ENCODE peak calls at places on chromosomes 4 and X, in five cellular contexts. One of them, this sample, is unnamed.
A peak's percentile ranks its signal among the peaks of the same experiment; 100 is the strongest.

GRCh38 chrX:19728915-19729314 is 158.5 kb downstream of the SH3KBP1 start:
- DNase-seq in GM20000: no peak
- DNase-seq in NCI-H2171 treated with DMSO at 0.1 percent for 48 hours: no peak
- DNase-seq in fibroblast of lung: peak; percentile 57
- DNase-seq in stimulated activated CD8-positive, alpha-beta memory T cell treated with anti-CD3 and anti-CD28 coated beads, Interleukin-4, amount 100 ng/mL, for 1 hour: no peak
- DNase-seq in this sample: no peak

GRCh38 chrX:37785569-37785968 is 5.7 kb downstream of the CYBB start:
- DNase-seq in GM20000: no peak
- DNase-seq in NCI-H2171 treated with DMSO at 0.1 percent for 48 hours: no peak
- DNase-seq in fibroblast of lung: peak; percentile 12
- DNase-seq in stimulated activated CD8-positive, alpha-beta memory T cell treated with anti-CD3 and anti-CD28 coated beads, Interleukin-4, amount 100 ng/mL, for 1 hour: no peak
- DNase-seq in this sample: no peak

GRCh38 chrX:37472836-37473235 is 98.6 kb upstream of the LANCL3 start:
- DNase-seq in GM20000: no peak
- DNase-seq in NCI-H2171 treated with DMSO at 0.1 percent for 48 hours: no peak
- DNase-seq in fibroblast of lung: no peak
- DNase-seq in stimulated activated CD8-positive, alpha-beta memory T cell treated with anti-CD3 and anti-CD28 coated beads, Interleukin-4, amount 100 ng/mL, for 1 hour: no peak
- DNase-seq in this sample: no peak

GRCh38 chr4:2803624-2804448 is 11.0 kb downstream of the SH3BP2 start:
- DNase-seq in GM20000: no peak
- DNase-seq in NCI-H2171 treated with DMSO at 0.1 percent for 48 hours: peak; percentile 72
- DNase-seq in fibroblast of lung: no peak
- DNase-seq in stimulated activated CD8-positive, alpha-beta memory T cell treated with anti-CD3 and anti-CD28 coated beads, Interleukin-4, amount 100 ng/mL, for 1 hour: no peak
- DNase-seq in this sample: no peak

GRCh38 chrX:49308604-49309269 is 5.3 kb downstream of the GAGE10 start:
- DNase-seq in GM20000: no peak
- DNase-seq in NCI-H2171 treated with DMSO at 0.1 percent for 48 hours: no peak
- DNase-seq in fibroblast of lung: no peak
- DNase-seq in stimulated activated CD8-positive, alpha-beta memory T cell treated with anti-CD3 and anti-CD28 coated beads, Interleukin-4, amount 100 ng/mL, for 1 hour: no peak
- DNase-seq in this sample: no peak

GRCh38 chr4:28451346-28451745 is 1590.7 kb downstream of the STIM2 start:
- DNase-seq in GM20000: no peak
- DNase-seq in NCI-H2171 treated with DMSO at 0.1 percent for 48 hours: no peak
- DNase-seq in fibroblast of lung: no peak
- DNase-seq in stimulated activated CD8-positive, alpha-beta memory T cell treated with anti-CD3 and anti-CD28 coated beads, Interleukin-4, amount 100 ng/mL, for 1 hour: no peak
- DNase-seq in this sample: no peak

GRCh38 chr4:6591305-6591704 is 16.3 kb downstream of the MAN2B2 start:
- DNase-seq in GM20000: peak; percentile 57
- DNase-seq in NCI-H2171 treated with DMSO at 0.1 percent for 48 hours: peak; percentile 95
- DNase-seq in fibroblast of lung: no peak
- DNase-seq in stimulated activated CD8-positive, alpha-beta memory T cell treated with anti-CD3 and anti-CD28 coated beads, Interleukin-4, amount 100 ng/mL, for 1 hour: no peak
- DNase-seq in this sample: no peak

GRCh38 chr4:25234390-25235367 is 846 bp downstream of the PI4K2B start:
- DNase-seq in GM20000: peak; percentile 82
- DNase-seq in NCI-H2171 treated with DMSO at 0.1 percent for 48 hours: peak; percentile 37
- DNase-seq in fibroblast of lung: peak; percentile 78
- DNase-seq in stimulated activated CD8-positive, alpha-beta memory T cell treated with anti-CD3 and anti-CD28 coated beads, Interleukin-4, amount 100 ng/mL, for 1 hour: peak; percentile 1
- DNase-seq in this sample: no peak

GRCh38 chr4:157115613-157116340 is 39.8 kb downstream of the GLRB start:
- DNase-seq in GM20000: no peak
- DNase-seq in NCI-H2171 treated with DMSO at 0.1 percent for 48 hours: no peak
- DNase-seq in fibroblast of lung: peak; percentile 87
- DNase-seq in stimulated activated CD8-positive, alpha-beta memory T cell treated with anti-CD3 and anti-CD28 coated beads, Interleukin-4, amount 100 ng/mL, for 1 hour: no peak
- DNase-seq in this sample: no peak

GRCh38 chr4:140152760-140153418 is 1.1 kb downstream of the MAML3 start:
- DNase-seq in GM20000: peak; percentile 43
- DNase-seq in NCI-H2171 treated with DMSO at 0.1 percent for 48 hours: peak; percentile 35
- DNase-seq in fibroblast of lung: peak; percentile 58
- DNase-seq in stimulated activated CD8-positive, alpha-beta memory T cell treated with anti-CD3 and anti-CD28 coated beads, Interleukin-4, amount 100 ng/mL, for 1 hour: peak; percentile 11
- DNase-seq in this sample: no peak

GRCh38 chr4:86035688-86036087 is 324.2 kb downstream of the MAPK10 start:
- DNase-seq in GM20000: no peak
- DNase-seq in NCI-H2171 treated with DMSO at 0.1 percent for 48 hours: no peak
- DNase-seq in fibroblast of lung: peak; percentile 40
- DNase-seq in stimulated activated CD8-positive, alpha-beta memory T cell treated with anti-CD3 and anti-CD28 coated beads, Interleukin-4, amount 100 ng/mL, for 1 hour: no peak
- DNase-seq in this sample: no peak

GRCh38 chr4:11111876-11112275 is 316.8 kb downstream of the HS3ST1 start:
- DNase-seq in GM20000: no peak
- DNase-seq in NCI-H2171 treated with DMSO at 0.1 percent for 48 hours: peak; percentile 1
- DNase-seq in fibroblast of lung: no peak
- DNase-seq in stimulated activated CD8-positive, alpha-beta memory T cell treated with anti-CD3 and anti-CD28 coated beads, Interleukin-4, amount 100 ng/mL, for 1 hour: no peak
- DNase-seq in this sample: no peak

GRCh38 chr4:176191974-176192373 is 3.4 kb downstream of the SPATA4 start:
- DNase-seq in GM20000: no peak
- DNase-seq in NCI-H2171 treated with DMSO at 0.1 percent for 48 hours: peak; percentile 75
- DNase-seq in fibroblast of lung: peak; percentile 34
- DNase-seq in stimulated activated CD8-positive, alpha-beta memory T cell treated with anti-CD3 and anti-CD28 coated beads, Interleukin-4, amount 100 ng/mL, for 1 hour: no peak
- DNase-seq in this sample: no peak

GRCh38 chr4:3268395-3269104 is 19.6 kb downstream of the MSANTD1 start:
- DNase-seq in GM20000: no peak
- DNase-seq in NCI-H2171 treated with DMSO at 0.1 percent for 48 hours: no peak
- DNase-seq in fibroblast of lung: no peak
- DNase-seq in stimulated activated CD8-positive, alpha-beta memory T cell treated with anti-CD3 and anti-CD28 coated beads, Interleukin-4, amount 100 ng/mL, for 1 hour: no peak
- DNase-seq in this sample: no peak

GRCh38 chrX:155046811-155047528 is 20.3 kb downstream of the FUNDC2 start:
- DNase-seq in GM20000: no peak
- DNase-seq in NCI-H2171 treated with DMSO at 0.1 percent for 48 hours: no peak
- DNase-seq in fibroblast of lung: no peak
- DNase-seq in stimulated activated CD8-positive, alpha-beta memory T cell treated with anti-CD3 and anti-CD28 coated beads, Interleukin-4, amount 100 ng/mL, for 1 hour: no peak
- DNase-seq in this sample: no peak

This sample was measured in esophagus squamous epithelium.